ENCODE peak calls at places on chromosomes 13 and 19, in six cellular contexts. Z, F, V, S, W and O are unnamed samples.

GRCh38 chr19:35862528-35862927 is 5.8 kb downstream of the KIRREL2 start:
- DNase-seq in Z (no peak), F (no peak), V (no peak), S (no peak), W (no peak), O (no peak)

GRCh38 chr19:13492128-13492527 is 14.2 kb downstream of the CACNA1A start:
- DNase-seq in Z (no peak), F (peak), V (no peak), S (no peak), W (no peak), O (no peak)

GRCh38 chr19:42176990-42177685 is 40.3 kb downstream of the DEDD2 start:
- DNase-seq in Z (peak), F (peak), V (peak), S (peak), W (peak), O (no peak)

GRCh38 chr19:32287811-32288227 is 57.6 kb upstream of the ZNF507 start:
- DNase-seq in Z (peak), F (peak), V (peak), S (no peak), W (peak), O (peak)

GRCh38 chr19:36526581-36526980 is 1.5 kb downstream of the ZNF260 start:
- DNase-seq in Z (no peak), F (no peak), V (no peak), S (no peak), W (no peak), O (no peak)

GRCh38 chr13:84366484-84366883 is 484.2 kb upstream of the SLITRK1 start:
- DNase-seq in Z (no peak), F (peak), V (no peak), S (no peak), W (no peak), O (no peak)

GRCh38 chr13:32639502-32640105 is 53.4 kb downstream of the PDS5B start:
- DNase-seq in Z (peak), F (peak), V (peak), S (peak), W (peak), O (no peak)

GRCh38 chr19:33467851-33468250 is 53.7 kb downstream of the PEPD start:
- DNase-seq in Z (no peak), F (no peak), V (no peak), S (no peak), W (no peak), O (no peak)

GRCh38 chr13:45615501-45616101 is at the start of gene ERICH6B:
- DNase-seq in Z (no peak), F (peak), V (no peak), S (no peak), W (peak), O (no peak)

GRCh38 chr19:58372311-58373133 is 8.3 kb downstream of the ZNF837 start:
- DNase-seq in Z (no peak), F (no peak), V (no peak), S (no peak), W (no peak), O (no peak)

GRCh38 chr13:80577951-80578670 is 237.2 kb upstream of the SPRY2 start:
- DNase-seq in Z (no peak), F (no peak), V (no peak), S (no peak), W (no peak), O (no peak)

GRCh38 chr19:4425531-4425930 is 23.1 kb downstream of the CHAF1A start:
- DNase-seq in Z (no peak), F (peak), V (no peak), S (no peak), W (no peak), O (no peak)

GRCh38 chr19:29530549-29531457 is 5.0 kb downstream of the VSTM2B start:
- DNase-seq in Z (no peak), F (no peak), V (no peak), S (no peak), W (peak), O (no peak)

GRCh38 chr13:112880976-112881540 is 88.0 kb upstream of the MCF2L start:
- DNase-seq in Z (no peak), F (no peak), V (no peak), S (no peak), W (no peak), O (no peak)

GRCh38 chr19:1019980-1020867 is 699 bp downstream of the TMEM259 start:
- DNase-seq in Z (no peak), F (no peak), V (no peak), S (no peak), W (no peak), O (no peak)

DNA sequence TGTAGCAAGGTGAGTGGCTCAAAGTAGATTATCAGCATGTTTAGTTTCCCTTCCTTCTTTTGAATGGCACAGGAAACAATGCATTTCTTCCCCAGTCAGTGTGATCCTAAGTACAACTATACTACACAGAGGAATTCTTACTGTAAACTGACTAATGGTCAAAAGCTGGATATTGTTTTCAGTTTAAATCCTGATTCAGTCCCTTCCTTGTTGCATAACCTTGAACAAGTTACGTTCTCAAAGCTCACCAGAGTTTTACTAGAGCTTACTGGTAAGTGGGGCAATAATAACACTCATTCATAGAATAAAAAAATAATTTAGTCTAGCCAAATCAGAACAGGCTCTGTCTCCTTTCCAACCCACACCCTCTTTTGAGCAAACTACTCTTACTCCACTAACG is 180.1 kb downstream of the POSTN start:
- DNase-seq in Z (no peak), F (peak), V (no peak), S (no peak), W (no peak), O (no peak)
- H3K4me3 ChIP-seq in Z (no peak), F (no peak), V (no peak), S (no peak), W (no peak), O (no peak)

GRCh38 chr19:19329199-19329598 is 8.6 kb downstream of the MAU2 start:
- DNase-seq in Z (no peak), F (no peak), V (no peak), S (no peak), W (no peak), O (no peak)
- H3K4me3 ChIP-seq in Z (no peak), F (no peak), V (no peak), S (no peak), W (no peak), O (no peak)

GRCh38 chr19:11674067-11674492 is 64.7 kb downstream of the ZNF823 start:
- DNase-seq in Z (no peak), F (no peak), V (no peak), S (no peak), W (no peak), O (no peak)
- H3K4me3 ChIP-seq in Z (no peak), F (peak), V (peak), S (no peak), W (peak), O (no peak)

DNA sequence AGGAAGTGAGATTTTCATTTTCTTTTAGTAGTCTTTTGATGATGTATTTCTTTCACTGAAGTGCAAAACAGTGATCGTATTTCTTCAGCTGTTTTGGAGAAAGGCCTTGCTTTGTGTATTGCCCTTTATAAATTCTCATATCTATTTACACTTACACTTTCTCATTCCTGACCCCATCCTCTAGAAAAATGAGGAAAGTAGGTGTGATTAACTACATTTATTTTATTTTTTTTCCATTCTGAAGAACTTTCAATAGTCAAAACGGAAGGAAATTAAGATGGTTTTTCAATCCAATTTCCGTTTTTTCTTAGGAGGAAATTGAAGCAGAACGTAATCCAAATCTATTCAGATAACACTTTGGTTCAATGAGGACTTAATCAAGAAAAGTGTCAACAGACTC is 188.1 kb downstream of the SLITRK5 start:
- DNase-seq in Z (no peak), F (no peak), V (no peak), S (no peak), W (no peak), O (no peak)
- H3K4me3 ChIP-seq in Z (no peak), F (no peak), V (no peak), S (no peak), W (no peak), O (no peak)

DNA sequence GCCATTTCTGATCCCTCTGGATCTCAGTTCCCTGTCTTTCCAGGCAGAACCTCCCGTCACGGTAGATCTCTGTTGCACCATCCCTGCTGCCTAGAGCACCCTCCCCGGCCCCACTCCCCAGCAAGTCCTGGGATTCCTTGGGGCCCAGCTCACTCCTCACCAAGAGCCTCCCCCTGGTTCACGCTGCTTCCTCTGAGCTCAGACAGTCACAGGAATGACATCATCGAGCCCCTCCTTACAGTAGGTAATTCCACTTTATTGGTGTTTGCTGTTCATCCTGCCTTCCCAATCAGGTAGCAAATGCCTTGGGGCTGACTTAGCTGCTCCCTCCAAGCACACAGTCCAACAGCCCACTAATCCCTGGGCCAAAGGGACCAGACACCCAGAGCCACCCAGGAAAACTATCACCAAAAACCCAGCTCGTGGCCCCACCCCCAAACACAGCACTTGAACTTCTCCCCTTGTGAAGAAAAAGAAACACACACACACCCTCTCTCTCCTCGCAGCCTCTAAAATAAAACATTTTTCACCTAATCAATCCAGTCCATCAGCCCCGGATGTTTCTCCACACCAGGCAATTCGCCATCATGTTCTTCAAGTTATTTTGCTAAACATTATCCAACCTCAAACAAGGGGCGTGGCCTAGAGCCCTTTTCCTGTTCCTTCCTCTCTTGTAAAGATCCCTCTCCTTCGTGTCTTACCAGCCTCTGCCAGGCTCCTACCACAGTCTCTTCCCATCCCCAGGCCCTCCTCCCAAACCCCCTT is 2.5 kb downstream of the NAPA start:
- DNase-seq in Z (no peak), F (peak), V (peak), S (no peak), W (no peak), O (peak)
- H3K4me3 ChIP-seq in Z (peak), F (no peak), V (no peak), S (no peak), W (peak), O (peak)

DNA sequence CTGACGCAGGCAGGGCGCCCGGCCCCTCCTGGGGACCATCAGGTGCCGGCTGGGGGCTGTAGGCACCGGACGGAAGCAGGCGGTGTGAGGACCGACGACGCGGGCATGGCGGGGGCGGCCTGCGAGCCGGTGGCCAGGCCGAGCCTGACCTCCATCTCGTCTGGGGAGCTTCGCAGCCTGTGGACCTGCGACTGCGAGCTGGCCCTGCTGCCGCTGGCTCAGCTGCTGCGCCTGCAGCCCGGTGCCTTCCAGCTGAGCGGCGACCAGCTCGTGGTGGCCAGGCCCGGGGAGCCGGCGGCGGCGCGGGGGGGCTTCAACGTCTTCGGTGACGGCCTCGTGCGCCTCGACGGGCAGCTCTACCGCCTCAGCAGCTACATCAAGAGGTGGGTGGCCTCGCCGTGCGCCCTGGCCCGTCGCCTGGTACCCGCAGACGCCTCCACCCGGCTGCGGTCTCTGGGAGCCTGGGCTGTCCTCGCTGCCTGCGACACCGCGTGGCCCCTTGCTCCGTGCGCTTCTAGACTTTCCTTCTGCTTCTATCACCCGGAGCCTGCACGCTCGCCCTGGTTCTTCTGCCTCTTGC is 430 bp downstream of the MEDAG start:
- DNase-seq in Z (no peak), F (peak), V (no peak), S (no peak), W (no peak), O (no peak)
- H3K4me3 ChIP-seq in Z (peak), F (peak), V (no peak), S (no peak), W (no peak), O (no peak)